ENCODE peak calls at places on chromosomes 12 and 14, in six cellular contexts. S is GM12878, M is IMR-90, Y is A549, I is K562, L is HepG2. X is an unnamed sample.

GRCh38 chr12:54935235-54935951 is 49.2 kb downstream of the TESPA1 start:
- DNase-seq in S (peak), M (peak), Y (peak), I (peak), L (peak), X (no peak)

GRCh38 chr14:69789118-69789640 is 7.9 kb downstream of the SLC10A1 start:
- DNase-seq in S (no peak), M (no peak), Y (no peak), I (no peak), L (no peak), X (no peak)

GRCh38 chr12:46983959-46984833 is 95.2 kb upstream of the PCED1B start:
- DNase-seq in S (peak), M (peak), Y (peak), I (no peak), L (peak), X (peak)

GRCh38 chr14:76958975-76959710 is 69.4 kb downstream of the IRF2BPL start:
- DNase-seq in S (peak), M (peak), Y (peak), I (peak), L (peak), X (no peak)

GRCh38 chr12:84760091-84760490 is 152.5 kb downstream of the SLC6A15 start:
- DNase-seq in S (no peak), M (no peak), Y (no peak), I (no peak), L (no peak), X (no peak)

GRCh38 chr14:88170333-88170732 is 152.7 kb downstream of the KCNK10 start:
- DNase-seq in S (no peak), M (no peak), Y (no peak), I (no peak), L (peak), X (no peak)

GRCh38 chr12:120874547-120875245 is 29.5 kb downstream of the SPPL3 start:
- DNase-seq in S (no peak), M (no peak), Y (no peak), I (no peak), L (no peak), X (no peak)

GRCh38 chr12:71191509-71192196 is 33.9 kb upstream of the TSPAN8 start:
- DNase-seq in S (no peak), M (no peak), Y (no peak), I (no peak), L (no peak), X (no peak)

GRCh38 chr12:97168804-97169203 is 261.7 kb downstream of the NEDD1 start:
- DNase-seq in S (no peak), M (no peak), Y (no peak), I (no peak), L (no peak), X (no peak)

GRCh38 chr12:11981174-11981733 is 89.5 kb upstream of the BCL2L14 start:
- DNase-seq in S (peak), M (no peak), Y (no peak), I (no peak), L (no peak), X (no peak)

GRCh38 chr12:50567926-50568325 is 63.1 kb downstream of the DIP2B start:
- DNase-seq in S (no peak), M (peak), Y (peak), I (no peak), L (peak), X (no peak)

GRCh38 chr14:67079836-67080235 is 109.4 kb upstream of the GARIN2 start:
- DNase-seq in S (no peak), M (no peak), Y (no peak), I (no peak), L (no peak), X (no peak)

GRCh38 chr12:108881953-108882352 is 2.1 kb downstream of the DAO start:
- DNase-seq in S (no peak), M (no peak), Y (no peak), I (no peak), L (no peak), X (no peak)

GRCh38 chr12:29374913-29375312 is 6.1 kb downstream of the ERGIC2 start:
- DNase-seq in S (no peak), M (no peak), Y (no peak), I (no peak), L (no peak), X (no peak)

GRCh38 chr12:110923192-110923591 is 2.8 kb upstream of the MYL2 start:
- DNase-seq in S (no peak), M (no peak), Y (no peak), I (no peak), L (no peak), X (no peak)

GRCh38 chr12:10810068-10810467 is at the start of gene TAS2R9:
- DNase-seq in S (no peak), M (no peak), Y (no peak), I (no peak), L (no peak), X (no peak)

GRCh38 chr14:24307575-24308341 is at the start of gene CIDEB:
- DNase-seq in S (no peak), M (peak), Y (peak), I (peak), L (peak), X (peak)

GRCh38 chr12:133057446-133057845 is 20.1 kb downstream of the ZNF84 start:
- DNase-seq in S (no peak), M (peak), Y (peak), I (no peak), L (no peak), X (no peak)

GRCh38 chr12:106348411-106348810 is 9.1 kb upstream of the POLR3B start:
- DNase-seq in S (no peak), M (no peak), Y (no peak), I (no peak), L (no peak), X (no peak)

GRCh38 chr12:67006612-67007011 is 262.5 kb upstream of the CAND1 start:
- DNase-seq in S (no peak), M (no peak), Y (no peak), I (no peak), L (no peak), X (no peak)

DNA sequence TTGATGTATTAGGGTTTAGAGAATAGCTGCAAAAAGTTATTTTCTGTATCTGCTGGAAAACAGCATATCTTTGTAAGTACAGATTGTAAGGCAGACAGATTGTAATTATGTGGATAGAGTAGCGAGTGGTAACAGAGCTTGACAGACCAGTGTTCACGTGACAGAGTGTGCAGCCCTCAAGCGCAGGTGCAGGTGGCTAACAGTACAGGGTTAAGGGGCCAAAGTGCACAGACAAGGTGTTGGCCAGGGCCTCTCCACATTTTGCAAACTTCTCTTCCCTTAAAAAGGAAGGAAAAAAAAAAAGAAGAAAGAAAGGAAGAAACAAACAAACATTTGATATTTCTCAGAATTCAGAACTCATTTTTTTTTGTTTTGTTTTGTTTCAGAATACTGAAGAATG is 25.2 kb upstream of the KLHL42 start:
- DNase-seq in S (no peak), M (no peak), Y (no peak), I (no peak), L (no peak), X (no peak)
- TF ChIP-seq BHLHE40 in S (no peak), M (no peak), Y (no peak), I (no peak), L (no peak), X (no peak)

GRCh38 chr12:90037740-90038139 is 329.1 kb upstream of the ATP2B1 start:
- DNase-seq in S (no peak), M (peak), Y (no peak), I (no peak), L (no peak), X (no peak)
- TF ChIP-seq BHLHE40 in S (no peak), M (no peak), Y (no peak), I (no peak), L (no peak), X (no peak)

GRCh38 chr12:27696293-27696652 is at the start of gene REP15:
- DNase-seq in S (no peak), M (no peak), Y (no peak), I (no peak), L (peak), X (no peak)

GRCh38 chr12:27695556-27696292 is 523 bp upstream of the REP15 start:
- DNase-seq in S (no peak), M (peak), Y (no peak), I (no peak), L (no peak), X (no peak)

GRCh38 chr12:27693403-27693802 is 2.8 kb upstream of the REP15 start:
- DNase-seq in S (no peak), M (no peak), Y (no peak), I (no peak), L (no peak), X (no peak)

GRCh38 chr12:27696864-27697564 is 767 bp downstream of the REP15 start:
- DNase-seq in S (no peak), M (no peak), Y (no peak), I (no peak), L (peak), X (no peak)
- TF ChIP-seq BHLHE40 in S (no peak), M (no peak), Y (no peak), I (no peak), L (no peak), X (no peak)

GRCh38 chr12:83470749-83471148 is 784.0 kb downstream of the TMTC2 start:
- DNase-seq in S (no peak), M (no peak), Y (no peak), I (no peak), L (no peak), X (no peak)
- TF ChIP-seq BHLHE40 in S (no peak), M (no peak), Y (no peak), I (no peak), L (no peak), X (no peak)

GRCh38 chr12:99981639-99982190 is 3.0 kb downstream of the ANKS1B start:
- DNase-seq in S (no peak), M (no peak), Y (no peak), I (no peak), L (no peak), X (no peak)

GRCh38 chr12:99984271-99985128 is at the start of gene ANKS1B:
- DNase-seq in S (no peak), M (peak), Y (peak), I (peak), L (no peak), X (peak)

GRCh38 chr12:99985631-99986030 is 895 bp upstream of the ANKS1B start:
- DNase-seq in S (no peak), M (no peak), Y (no peak), I (no peak), L (no peak), X (no peak)

GRCh38 chr12:99985129-99985570 is 414 bp upstream of the ANKS1B start:
- DNase-seq in S (no peak), M (no peak), Y (no peak), I (no peak), L (no peak), X (no peak)

GRCh38 chr12:99983721-99984258 is 946 bp downstream of the ANKS1B start:
- DNase-seq in S (no peak), M (no peak), Y (peak), I (no peak), L (no peak), X (no peak)
- TF ChIP-seq BHLHE40 in S (no peak), M (no peak), Y (no peak), I (no peak), L (no peak), X (no peak)

GRCh38 chr14:95956601-95957460 is 80.2 kb downstream of the TUNAR start:
- DNase-seq in S (no peak), M (no peak), Y (no peak), I (no peak), L (no peak), X (no peak)

GRCh38 chr14:95958105-95958504 is 81.1 kb upstream of the C14orf132 start:
- DNase-seq in S (no peak), M (no peak), Y (no peak), I (no peak), L (no peak), X (no peak)

GRCh38 chr14:95948608-95949007 is 72.0 kb downstream of the TUNAR start:
- DNase-seq in S (no peak), M (no peak), Y (no peak), I (no peak), L (no peak), X (no peak)

GRCh38 chr14:95953111-95953724 is 76.6 kb downstream of the TUNAR start:
- DNase-seq in S (no peak), M (no peak), Y (no peak), I (no peak), L (no peak), X (no peak)
- TF ChIP-seq BHLHE40 in S (no peak), M (no peak), Y (no peak), I (no peak), L (no peak), X (no peak)

DNA sequence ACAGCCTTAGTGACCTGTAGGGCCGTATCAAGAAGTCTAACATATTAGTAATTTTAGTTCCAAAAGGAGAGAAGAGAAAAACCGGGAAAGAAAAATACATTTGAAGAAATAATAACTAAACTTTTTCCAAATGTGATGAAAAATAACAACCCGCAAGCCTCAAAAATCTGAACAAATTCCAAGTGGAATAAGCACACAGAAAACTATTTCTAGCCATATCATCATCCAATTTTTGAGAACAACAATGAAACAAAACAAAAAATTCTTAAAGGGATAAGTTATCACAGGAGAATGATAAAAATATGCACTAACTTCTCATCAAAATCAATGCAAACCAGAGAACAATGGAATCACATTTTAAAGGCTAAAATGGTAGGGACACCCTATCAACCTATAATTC is 198.1 kb upstream of the PLXNC1 start:
- DNase-seq in S (no peak), M (no peak), Y (no peak), I (no peak), L (no peak), X (no peak)
- TF ChIP-seq BHLHE40 in S (no peak), M (no peak), Y (no peak), I (no peak), L (no peak), X (no peak)

GRCh38 chr14:99654235-99655000 is 9.5 kb downstream of the HHIPL1 start:
- DNase-seq in S (no peak), M (peak), Y (peak), I (no peak), L (no peak), X (no peak)
- TF ChIP-seq BHLHE40 in S (no peak), M (no peak), Y (no peak), I (no peak), L (no peak), X (no peak)

DNA sequence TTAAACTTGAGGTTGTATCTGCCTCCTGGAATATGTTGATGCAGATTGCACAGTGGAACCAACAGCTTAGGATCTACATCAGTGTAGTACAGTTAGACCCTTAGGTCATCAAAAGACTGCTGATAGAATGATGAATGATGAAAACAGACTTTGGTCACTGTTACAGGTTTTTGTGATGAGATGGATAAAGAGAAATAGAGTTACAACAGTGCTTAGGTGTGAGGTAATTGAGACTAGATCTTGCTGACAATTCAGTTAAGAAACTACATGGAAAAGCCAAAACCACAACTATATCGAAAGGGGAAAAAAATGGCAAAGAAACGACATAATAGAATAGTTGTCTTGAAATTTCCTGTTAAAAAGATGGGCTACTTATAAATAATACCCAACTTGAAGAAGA is 145.7 kb upstream of the LMNTD1 start:
- DNase-seq in S (no peak), M (no peak), Y (no peak), I (no peak), L (no peak), X (no peak)
- TF ChIP-seq BHLHE40 in S (no peak), M (no peak), Y (no peak), I (no peak), L (no peak), X (no peak)

DNA sequence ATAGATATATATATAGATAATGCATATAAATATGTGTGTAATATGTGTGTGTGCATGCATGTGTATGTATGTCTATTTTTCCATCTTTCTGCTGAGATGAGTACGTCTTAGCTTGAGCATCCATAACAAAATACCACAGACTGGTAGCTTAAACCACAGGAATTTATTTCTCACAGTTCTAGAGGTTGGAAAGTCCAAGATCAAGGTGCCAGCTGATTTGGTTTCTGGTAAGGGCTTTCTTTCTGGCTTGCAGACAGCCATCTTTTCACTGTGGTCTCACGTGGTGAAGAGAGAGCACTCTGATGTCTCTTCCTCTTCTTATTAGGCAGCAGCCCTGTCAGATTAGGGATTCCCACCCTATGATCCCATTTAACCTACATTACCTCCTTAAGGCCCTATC is 47.3 kb downstream of the ACSM4 start:
- DNase-seq in S (no peak), M (no peak), Y (no peak), I (no peak), L (no peak), X (no peak)
- TF ChIP-seq BHLHE40 in S (no peak), M (no peak), Y (no peak), I (no peak), L (no peak), X (no peak)

X was measured in HEK293T.